ENCODE peak calls at places on chromosomes 6 and 20, in eight cellular contexts. One of them, this sample, is unnamed. For H3K4me1, the result is how much of the 10 kb centered on the place peaks cover.

GRCh38 chr20:58741384-58741783 is 48.8 kb downstream of the NPEPL1 start:
- DNase-seq in mammary epithelial cell: no peak
- DNase-seq in GM23248: no peak
- DNase-seq in ovary: no peak
- DNase-seq in stomach: no peak
- DNase-seq in fibroblast of lung: no peak
- DNase-seq in Karpas-422: no peak
- DNase-seq in GM23338: no peak
- DNase-seq in this sample: no peak

GRCh38 chr20:33914871-33915270 is 78.8 kb upstream of the RALY start:
- DNase-seq in ovary: no peak
- DNase-seq in GM23248: peak
- DNase-seq in fibroblast of lung: peak
- DNase-seq in stomach: no peak
- DNase-seq in GM23338: no peak
- DNase-seq in mammary epithelial cell: peak
- DNase-seq in Karpas-422: peak
- DNase-seq in this sample: no peak

GRCh38 chr6:155219858-155220301 is 43.9 kb upstream of the CLDN20 start:
- DNase-seq in stomach: no peak
- DNase-seq in fibroblast of lung: no peak
- DNase-seq in GM23338: no peak
- DNase-seq in ovary: no peak
- DNase-seq in mammary epithelial cell: no peak
- DNase-seq in Karpas-422: no peak
- DNase-seq in GM23248: no peak
- DNase-seq in this sample: no peak

GRCh38 chr6:34295721-34296120 is 46.9 kb upstream of the SMIM29 start:
- DNase-seq in GM23248: no peak
- DNase-seq in fibroblast of lung: peak
- DNase-seq in GM23338: no peak
- DNase-seq in mammary epithelial cell: no peak
- DNase-seq in stomach: no peak
- DNase-seq in ovary: no peak
- DNase-seq in Karpas-422: no peak
- DNase-seq in this sample: no peak

GRCh38 chr20:7180261-7181045 is 413.0 kb downstream of the BMP2 start:
- DNase-seq in GM23248: peak
- DNase-seq in fibroblast of lung: peak
- DNase-seq in stomach: no peak
- DNase-seq in GM23338: no peak
- DNase-seq in mammary epithelial cell: peak
- DNase-seq in ovary: no peak
- DNase-seq in Karpas-422: no peak
- DNase-seq in this sample: no peak

GRCh38 chr6:170286246-170286933 is 4.5 kb downstream of the DLL1 start:
- DNase-seq in fibroblast of lung: peak
- DNase-seq in ovary: peak
- DNase-seq in GM23248: no peak
- DNase-seq in stomach: peak
- DNase-seq in GM23338: no peak
- DNase-seq in mammary epithelial cell: no peak
- DNase-seq in Karpas-422: no peak
- DNase-seq in this sample: no peak

GRCh38 chr6:128464790-128465189 is 55.6 kb downstream of the PTPRK start:
- DNase-seq in stomach: no peak
- DNase-seq in mammary epithelial cell: no peak
- DNase-seq in GM23338: no peak
- DNase-seq in GM23248: no peak
- DNase-seq in fibroblast of lung: no peak
- DNase-seq in ovary: no peak
- DNase-seq in Karpas-422: no peak
- DNase-seq in this sample: no peak

GRCh38 chr6:160348552-160349441 is 619 bp downstream of the SLC22A3 start:
- DNase-seq in ovary: peak
- DNase-seq in Karpas-422: no peak
- DNase-seq in GM23338: peak
- DNase-seq in fibroblast of lung: peak
- DNase-seq in GM23248: peak
- DNase-seq in stomach: peak
- DNase-seq in mammary epithelial cell: peak
- DNase-seq in this sample: peak

GRCh38 chr6:53805725-53806124 is 10.9 kb downstream of the LRRC1 start:
- DNase-seq in ovary: no peak
- DNase-seq in mammary epithelial cell: no peak
- DNase-seq in GM23338: no peak
- DNase-seq in fibroblast of lung: no peak
- DNase-seq in GM23248: no peak
- DNase-seq in Karpas-422: no peak
- DNase-seq in stomach: no peak
- DNase-seq in this sample: no peak

GRCh38 chr6:29647927-29648642 is 8.8 kb upstream of the MOG start:
- DNase-seq in stomach: no peak
- DNase-seq in fibroblast of lung: peak
- DNase-seq in Karpas-422: peak
- DNase-seq in ovary: no peak
- DNase-seq in mammary epithelial cell: peak
- DNase-seq in GM23338: peak
- DNase-seq in GM23248: peak
- DNase-seq in this sample: no peak

GRCh38 chr6:156231353-156231752 is 545.8 kb upstream of the ARID1B start:
- DNase-seq in ovary: no peak
- DNase-seq in mammary epithelial cell: no peak
- DNase-seq in stomach: no peak
- DNase-seq in GM23248: no peak
- DNase-seq in Karpas-422: no peak
- DNase-seq in fibroblast of lung: no peak
- DNase-seq in GM23338: no peak
- DNase-seq in this sample: no peak

GRCh38 chr6:111922454-111923297 is 49.4 kb upstream of the FYN start:
- DNase-seq in ovary: no peak
- DNase-seq in Karpas-422: no peak
- DNase-seq in fibroblast of lung: peak
- DNase-seq in stomach: no peak
- DNase-seq in GM23338: no peak
- DNase-seq in GM23248: peak
- DNase-seq in mammary epithelial cell: peak
- DNase-seq in this sample: no peak

GRCh38 chr6:166365221-166365620 is 17.5 kb downstream of the MPC1 start:
- DNase-seq in stomach: no peak
- DNase-seq in GM23338: peak
- DNase-seq in Karpas-422: no peak
- DNase-seq in mammary epithelial cell: no peak
- DNase-seq in GM23248: peak
- DNase-seq in fibroblast of lung: peak
- DNase-seq in ovary: no peak
- DNase-seq in this sample: no peak
- H3K4me3 ChIP-seq in stomach: no peak
- H3K4me3 ChIP-seq in GM23338: peak
- H3K4me3 ChIP-seq in Karpas-422: peak
- H3K4me3 ChIP-seq in mammary epithelial cell: no peak
- H3K4me3 ChIP-seq in GM23248: no peak
- H3K4me3 ChIP-seq in fibroblast of lung: no peak
- H3K4me3 ChIP-seq in ovary: no peak
- H3K4me3 ChIP-seq in this sample: no peak

GRCh38 chr20:19851863-19852262 is 93.8 kb downstream of the RIN2 start:
- DNase-seq in ovary: no peak
- DNase-seq in mammary epithelial cell: no peak
- DNase-seq in fibroblast of lung: no peak
- DNase-seq in Karpas-422: no peak
- DNase-seq in GM23338: no peak
- DNase-seq in GM23248: no peak
- DNase-seq in stomach: no peak
- DNase-seq in this sample: no peak

GRCh38 chr20:19847383-19847782 is 89.3 kb downstream of the RIN2 start:
- DNase-seq in GM23248: no peak
- DNase-seq in Karpas-422: no peak
- DNase-seq in mammary epithelial cell: no peak
- DNase-seq in GM23338: no peak
- DNase-seq in ovary: no peak
- DNase-seq in fibroblast of lung: no peak
- DNase-seq in stomach: no peak
- DNase-seq in this sample: no peak

GRCh38 chr20:19850190-19850533 is 92.1 kb downstream of the RIN2 start:
- DNase-seq in ovary: no peak
- DNase-seq in stomach: no peak
- DNase-seq in fibroblast of lung: no peak
- DNase-seq in mammary epithelial cell: no peak
- DNase-seq in GM23338: no peak
- DNase-seq in GM23248: no peak
- DNase-seq in Karpas-422: no peak
- DNase-seq in this sample: no peak

GRCh38 chr20:19855426-19855825 is 97.4 kb downstream of the RIN2 start:
- DNase-seq in stomach: no peak
- DNase-seq in Karpas-422: no peak
- DNase-seq in GM23338: no peak
- DNase-seq in ovary: no peak
- DNase-seq in fibroblast of lung: no peak
- DNase-seq in mammary epithelial cell: no peak
- DNase-seq in GM23248: no peak
- DNase-seq in this sample: no peak

GRCh38 chr20:19849341-19850189 is 91.5 kb downstream of the RIN2 start:
- DNase-seq in GM23248: peak
- DNase-seq in mammary epithelial cell: no peak
- DNase-seq in Karpas-422: no peak
- DNase-seq in GM23338: no peak
- DNase-seq in stomach: no peak
- DNase-seq in ovary: no peak
- DNase-seq in fibroblast of lung: peak
- DNase-seq in this sample: no peak
- H3K4me1 ChIP-seq in GM23248: under half
- H3K4me1 ChIP-seq in mammary epithelial cell: under half
- H3K4me1 ChIP-seq in Karpas-422: under half
- H3K4me1 ChIP-seq in GM23338: under half
- H3K4me1 ChIP-seq in stomach: under half
- H3K4me1 ChIP-seq in ovary: under half
- H3K4me1 ChIP-seq in fibroblast of lung: under half
- H3K4me1 ChIP-seq in this sample: under half

GRCh38 chr6:13272131-13273046 is 55.9 kb downstream of the TBC1D7 start:
- DNase-seq in GM23248: no peak
- DNase-seq in fibroblast of lung: peak
- DNase-seq in GM23338: no peak
- DNase-seq in Karpas-422: peak
- DNase-seq in mammary epithelial cell: no peak
- DNase-seq in stomach: peak
- DNase-seq in ovary: no peak
- DNase-seq in this sample: no peak
- H3K4me3 ChIP-seq in GM23248: no peak
- H3K4me3 ChIP-seq in fibroblast of lung: no peak
- H3K4me3 ChIP-seq in GM23338: no peak
- H3K4me3 ChIP-seq in Karpas-422: peak
- H3K4me3 ChIP-seq in mammary epithelial cell: no peak
- H3K4me3 ChIP-seq in stomach: peak
- H3K4me3 ChIP-seq in ovary: no peak
- H3K4me3 ChIP-seq in this sample: peak

DNA sequence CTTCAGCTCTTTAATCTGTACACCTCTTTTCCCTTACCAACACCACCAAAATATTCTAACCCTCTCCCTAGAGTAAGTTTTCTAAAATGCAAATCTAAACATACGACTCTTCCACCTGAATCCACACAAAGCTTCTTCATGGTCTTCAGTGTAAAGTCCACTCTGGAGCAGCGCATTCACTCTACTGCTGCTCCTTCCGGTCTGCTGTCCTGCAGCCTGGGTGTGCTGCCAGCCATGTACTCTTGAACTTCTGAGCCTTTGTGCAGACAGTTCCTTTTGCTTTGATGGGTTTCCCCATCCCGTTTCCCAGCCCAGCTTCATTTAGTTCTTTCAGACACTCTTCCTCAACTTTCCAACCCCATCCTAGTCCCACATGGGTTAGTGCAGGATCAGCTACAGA is 108.7 kb upstream of the SGK1 start:
- DNase-seq in stomach: no peak
- DNase-seq in mammary epithelial cell: no peak
- DNase-seq in GM23338: no peak
- DNase-seq in GM23248: no peak
- DNase-seq in Karpas-422: no peak
- DNase-seq in ovary: no peak
- DNase-seq in fibroblast of lung: no peak
- DNase-seq in this sample: no peak
- H3K4me1 ChIP-seq in stomach: under half
- H3K4me1 ChIP-seq in mammary epithelial cell: half or more
- H3K4me1 ChIP-seq in GM23338: under half
- H3K4me1 ChIP-seq in GM23248: under half
- H3K4me1 ChIP-seq in Karpas-422: under half
- H3K4me1 ChIP-seq in ovary: under half
- H3K4me1 ChIP-seq in fibroblast of lung: under half
- H3K4me1 ChIP-seq in this sample: under half

DNA sequence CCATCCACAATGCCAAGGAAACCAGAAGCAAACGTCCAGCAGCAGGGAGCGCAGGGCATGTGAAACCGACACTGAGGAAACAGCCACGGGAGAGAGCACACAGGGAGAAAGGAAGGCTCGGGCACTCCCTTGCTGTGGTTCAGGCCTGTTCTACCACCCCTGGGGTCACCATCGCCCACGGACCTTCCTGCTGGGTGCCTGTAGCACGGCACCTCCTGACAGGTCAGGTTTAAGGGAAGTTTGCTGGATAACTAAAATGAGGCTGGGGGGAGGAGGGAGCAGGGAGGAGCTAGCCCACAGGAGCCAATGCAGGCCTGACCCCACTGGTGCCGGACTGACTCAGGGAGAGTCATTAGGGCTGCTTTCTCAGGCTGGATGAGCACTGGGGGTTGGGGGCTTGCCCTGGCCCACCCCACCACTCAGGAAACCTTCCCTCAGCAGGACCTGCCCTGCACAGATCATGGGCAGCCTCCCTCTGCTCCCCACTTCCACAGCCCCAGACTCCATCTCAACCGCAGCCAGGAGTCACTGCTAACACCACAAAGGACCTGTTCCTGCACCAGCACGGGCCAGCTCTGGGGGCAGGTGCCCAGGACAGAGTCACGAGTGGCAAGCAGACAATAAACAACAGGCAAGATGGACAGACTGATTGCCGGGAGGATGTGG is 2.3 kb downstream of the UCKL1 start:
- DNase-seq in GM23338: no peak
- DNase-seq in fibroblast of lung: no peak
- DNase-seq in mammary epithelial cell: no peak
- DNase-seq in GM23248: peak
- DNase-seq in ovary: no peak
- DNase-seq in stomach: no peak
- DNase-seq in Karpas-422: no peak
- DNase-seq in this sample: no peak
- H3K4me3 ChIP-seq in GM23338: no peak
- H3K4me3 ChIP-seq in fibroblast of lung: no peak
- H3K4me3 ChIP-seq in mammary epithelial cell: no peak
- H3K4me3 ChIP-seq in GM23248: peak
- H3K4me3 ChIP-seq in ovary: no peak
- H3K4me3 ChIP-seq in stomach: peak
- H3K4me3 ChIP-seq in Karpas-422: peak
- H3K4me3 ChIP-seq in this sample: no peak

This sample was measured in small intestine.